ENCODE peak calls at places on chromosomes 5 and 9, in nine cellular contexts. One of them, this sample, is unnamed.

GRCh38 chr9:13915591-13916301 is 398.2 kb downstream of the NFIB start:
- DNase-seq in A549: no peak
- DNase-seq in endothelial cell: no peak
- DNase-seq in tibial artery: no peak
- DNase-seq in psoas muscle: no peak
- DNase-seq in B cell: no peak
- DNase-seq in BE2C: no peak
- DNase-seq in PC-3: peak
- DNase-seq in mesothelial cell of epicardium: no peak
- DNase-seq in this sample: no peak

GRCh38 chr9:72773570-72773969 is 179.3 kb downstream of the ALDH1A1 start:
- DNase-seq in BE2C: no peak
- DNase-seq in B cell: no peak
- DNase-seq in psoas muscle: no peak
- DNase-seq in endothelial cell: no peak
- DNase-seq in PC-3: no peak
- DNase-seq in A549: no peak
- DNase-seq in tibial artery: no peak
- DNase-seq in mesothelial cell of epicardium: no peak
- DNase-seq in this sample: no peak

GRCh38 chr5:72065751-72066255 is 41.5 kb upstream of the MAP1B start:
- DNase-seq in tibial artery: no peak
- DNase-seq in A549: peak
- DNase-seq in psoas muscle: no peak
- DNase-seq in mesothelial cell of epicardium: no peak
- DNase-seq in BE2C: peak
- DNase-seq in endothelial cell: peak
- DNase-seq in PC-3: no peak
- DNase-seq in B cell: no peak
- DNase-seq in this sample: no peak

GRCh38 chr5:177023247-177023703 is 779 bp downstream of the ZNF346 start:
- DNase-seq in mesothelial cell of epicardium: no peak
- DNase-seq in endothelial cell: no peak
- DNase-seq in psoas muscle: no peak
- DNase-seq in BE2C: no peak
- DNase-seq in tibial artery: no peak
- DNase-seq in A549: peak
- DNase-seq in PC-3: peak
- DNase-seq in B cell: no peak
- DNase-seq in this sample: peak

GRCh38 chr9:89941875-89942274 is 337.1 kb downstream of the GADD45G start:
- DNase-seq in B cell: no peak
- DNase-seq in psoas muscle: no peak
- DNase-seq in A549: no peak
- DNase-seq in tibial artery: no peak
- DNase-seq in mesothelial cell of epicardium: no peak
- DNase-seq in PC-3: peak
- DNase-seq in BE2C: no peak
- DNase-seq in endothelial cell: no peak
- DNase-seq in this sample: no peak

GRCh38 chr9:18906656-18907395 is 126.2 kb downstream of the SAXO1 start:
- DNase-seq in psoas muscle: no peak
- DNase-seq in tibial artery: no peak
- DNase-seq in B cell: no peak
- DNase-seq in A549: no peak
- DNase-seq in BE2C: peak
- DNase-seq in endothelial cell: no peak
- DNase-seq in PC-3: peak
- DNase-seq in mesothelial cell of epicardium: no peak
- DNase-seq in this sample: no peak

GRCh38 chr5:143440448-143441102 is 37.1 kb upstream of the NR3C1 start:
- DNase-seq in psoas muscle: no peak
- DNase-seq in B cell: no peak
- DNase-seq in PC-3: no peak
- DNase-seq in A549: no peak
- DNase-seq in BE2C: peak
- DNase-seq in endothelial cell: no peak
- DNase-seq in mesothelial cell of epicardium: no peak
- DNase-seq in tibial artery: no peak
- DNase-seq in this sample: no peak

GRCh38 chr5:7321724-7322123 is 74.2 kb upstream of the ADCY2 start:
- DNase-seq in mesothelial cell of epicardium: no peak
- DNase-seq in PC-3: no peak
- DNase-seq in B cell: no peak
- DNase-seq in A549: no peak
- DNase-seq in BE2C: no peak
- DNase-seq in tibial artery: no peak
- DNase-seq in endothelial cell: no peak
- DNase-seq in psoas muscle: no peak
- DNase-seq in this sample: no peak

GRCh38 chr5:96048763-96049162 is 87.1 kb upstream of the ELL2 start:
- DNase-seq in BE2C: no peak
- DNase-seq in mesothelial cell of epicardium: no peak
- DNase-seq in B cell: no peak
- DNase-seq in tibial artery: no peak
- DNase-seq in psoas muscle: no peak
- DNase-seq in PC-3: no peak
- DNase-seq in endothelial cell: no peak
- DNase-seq in A549: no peak
- DNase-seq in this sample: no peak

GRCh38 chr5:126920291-126920690 is 110.1 kb downstream of the MARCHF3 start:
- DNase-seq in A549: no peak
- DNase-seq in mesothelial cell of epicardium: no peak
- DNase-seq in PC-3: no peak
- DNase-seq in BE2C: no peak
- DNase-seq in psoas muscle: no peak
- DNase-seq in tibial artery: no peak
- DNase-seq in endothelial cell: no peak
- DNase-seq in B cell: no peak
- DNase-seq in this sample: no peak

GRCh38 chr9:132175431-132175830 is 13.6 kb downstream of the NTNG2 start:
- DNase-seq in B cell: no peak
- DNase-seq in A549: no peak
- DNase-seq in mesothelial cell of epicardium: no peak
- DNase-seq in tibial artery: no peak
- DNase-seq in BE2C: no peak
- DNase-seq in endothelial cell: no peak
- DNase-seq in PC-3: no peak
- DNase-seq in psoas muscle: no peak
- DNase-seq in this sample: no peak

GRCh38 chr5:159033351-159033657 is 66.4 kb downstream of the EBF1 start:
- DNase-seq in psoas muscle: no peak
- DNase-seq in endothelial cell: no peak
- DNase-seq in PC-3: no peak
- DNase-seq in tibial artery: no peak
- DNase-seq in A549: no peak
- DNase-seq in BE2C: no peak
- DNase-seq in mesothelial cell of epicardium: no peak
- DNase-seq in B cell: no peak
- DNase-seq in this sample: no peak

GRCh38 chr9:38287420-38287985 is 105.0 kb upstream of the ALDH1B1 start:
- DNase-seq in mesothelial cell of epicardium: no peak
- DNase-seq in PC-3: peak
- DNase-seq in B cell: no peak
- DNase-seq in BE2C: no peak
- DNase-seq in A549: no peak
- DNase-seq in psoas muscle: no peak
- DNase-seq in endothelial cell: no peak
- DNase-seq in tibial artery: no peak
- DNase-seq in this sample: no peak

GRCh38 chr9:93967020-93967803 is 12.1 kb upstream of the BARX1 start:
- DNase-seq in mesothelial cell of epicardium: no peak
- DNase-seq in A549: no peak
- DNase-seq in tibial artery: no peak
- DNase-seq in B cell: no peak
- DNase-seq in PC-3: no peak
- DNase-seq in BE2C: no peak
- DNase-seq in psoas muscle: no peak
- DNase-seq in endothelial cell: no peak
- DNase-seq in this sample: peak

GRCh38 chr5:174300941-174301761 is 255.6 kb downstream of the NSG2 start:
- DNase-seq in endothelial cell: no peak
- DNase-seq in B cell: no peak
- DNase-seq in psoas muscle: no peak
- DNase-seq in A549: no peak
- DNase-seq in BE2C: peak
- DNase-seq in tibial artery: no peak
- DNase-seq in PC-3: no peak
- DNase-seq in mesothelial cell of epicardium: no peak
- DNase-seq in this sample: no peak

GRCh38 chr5:142364251-142365145 is 39.7 kb upstream of the SPRY4 start:
- DNase-seq in BE2C: peak
- DNase-seq in mesothelial cell of epicardium: no peak
- DNase-seq in tibial artery: peak
- DNase-seq in A549: peak
- DNase-seq in PC-3: no peak
- DNase-seq in B cell: no peak
- DNase-seq in endothelial cell: no peak
- DNase-seq in psoas muscle: peak
- DNase-seq in this sample: no peak

GRCh38 chr9:127244609-127245601 is 19.7 kb upstream of the GARNL3 start:
- DNase-seq in psoas muscle: peak
- DNase-seq in PC-3: peak
- DNase-seq in BE2C: peak
- DNase-seq in mesothelial cell of epicardium: peak
- DNase-seq in endothelial cell: peak
- DNase-seq in B cell: peak
- DNase-seq in A549: peak
- DNase-seq in tibial artery: peak
- DNase-seq in this sample: peak

GRCh38 chr5:133552925-133553525 is 59.3 kb downstream of the FSTL4 start:
- DNase-seq in psoas muscle: peak
- DNase-seq in A549: peak
- DNase-seq in B cell: peak
- DNase-seq in PC-3: peak
- DNase-seq in BE2C: peak
- DNase-seq in endothelial cell: peak
- DNase-seq in mesothelial cell of epicardium: no peak
- DNase-seq in tibial artery: no peak
- DNase-seq in this sample: peak

GRCh38 chr5:174843263-174844250 is 119.2 kb downstream of the MSX2 start:
- DNase-seq in A549: no peak
- DNase-seq in B cell: no peak
- DNase-seq in PC-3: no peak
- DNase-seq in BE2C: no peak
- DNase-seq in tibial artery: no peak
- DNase-seq in psoas muscle: no peak
- DNase-seq in mesothelial cell of epicardium: no peak
- DNase-seq in endothelial cell: no peak
- DNase-seq in this sample: no peak

GRCh38 chr5:33166522-33166921 is 274.2 kb upstream of the TARS1 start:
- DNase-seq in A549: no peak
- DNase-seq in psoas muscle: no peak
- DNase-seq in B cell: no peak
- DNase-seq in tibial artery: no peak
- DNase-seq in BE2C: no peak
- DNase-seq in PC-3: no peak
- DNase-seq in mesothelial cell of epicardium: no peak
- DNase-seq in endothelial cell: no peak
- DNase-seq in this sample: no peak
- TF ChIP-seq CTCF in A549: no peak
- TF ChIP-seq CTCF in psoas muscle: no peak
- TF ChIP-seq CTCF in B cell: no peak
- TF ChIP-seq CTCF in tibial artery: no peak
- TF ChIP-seq CTCF in BE2C: no peak
- TF ChIP-seq CTCF in PC-3: no peak
- TF ChIP-seq CTCF in mesothelial cell of epicardium: no peak
- TF ChIP-seq CTCF in endothelial cell: no peak
- TF ChIP-seq CTCF in this sample: no peak

GRCh38 chr9:36969216-36969771 is 64.8 kb downstream of the PAX5 start:
- DNase-seq in tibial artery: no peak
- DNase-seq in psoas muscle: no peak
- DNase-seq in PC-3: no peak
- DNase-seq in BE2C: no peak
- DNase-seq in mesothelial cell of epicardium: no peak
- DNase-seq in B cell: peak
- DNase-seq in A549: no peak
- DNase-seq in endothelial cell: no peak
- DNase-seq in this sample: no peak
- TF ChIP-seq CTCF in tibial artery: no peak
- TF ChIP-seq CTCF in psoas muscle: no peak
- TF ChIP-seq CTCF in PC-3: no peak
- TF ChIP-seq CTCF in BE2C: no peak
- TF ChIP-seq CTCF in mesothelial cell of epicardium: no peak
- TF ChIP-seq CTCF in B cell: no peak
- TF ChIP-seq CTCF in A549: no peak
- TF ChIP-seq CTCF in endothelial cell: no peak
- TF ChIP-seq CTCF in this sample: no peak

DNA sequence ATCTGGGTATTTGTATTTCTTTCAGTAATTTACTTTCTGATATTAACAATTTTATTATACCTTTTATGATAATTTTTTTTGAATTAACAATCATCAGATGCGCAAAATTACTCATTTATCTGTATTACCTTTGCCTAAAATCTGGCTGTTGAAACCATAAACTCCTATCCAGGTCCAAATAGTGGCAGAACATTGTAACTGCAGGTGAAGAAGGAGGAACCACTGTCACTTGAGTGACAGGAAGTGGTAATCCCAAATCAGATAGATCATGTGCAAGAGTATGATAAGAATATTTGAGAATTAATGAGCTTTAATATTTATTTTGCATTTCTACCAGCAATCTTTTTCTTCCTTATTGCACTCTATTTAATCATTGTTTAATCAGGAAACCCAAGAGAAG is 139.3 kb upstream of the TLE4 start:
- DNase-seq in psoas muscle: no peak
- DNase-seq in B cell: no peak
- DNase-seq in tibial artery: no peak
- DNase-seq in endothelial cell: no peak
- DNase-seq in A549: peak
- DNase-seq in mesothelial cell of epicardium: no peak
- DNase-seq in BE2C: no peak
- DNase-seq in PC-3: peak
- DNase-seq in this sample: no peak
- TF ChIP-seq CTCF in psoas muscle: no peak
- TF ChIP-seq CTCF in B cell: no peak
- TF ChIP-seq CTCF in tibial artery: no peak
- TF ChIP-seq CTCF in endothelial cell: peak
- TF ChIP-seq CTCF in A549: no peak
- TF ChIP-seq CTCF in mesothelial cell of epicardium: no peak
- TF ChIP-seq CTCF in BE2C: peak
- TF ChIP-seq CTCF in PC-3: no peak
- TF ChIP-seq CTCF in this sample: no peak

DNA sequence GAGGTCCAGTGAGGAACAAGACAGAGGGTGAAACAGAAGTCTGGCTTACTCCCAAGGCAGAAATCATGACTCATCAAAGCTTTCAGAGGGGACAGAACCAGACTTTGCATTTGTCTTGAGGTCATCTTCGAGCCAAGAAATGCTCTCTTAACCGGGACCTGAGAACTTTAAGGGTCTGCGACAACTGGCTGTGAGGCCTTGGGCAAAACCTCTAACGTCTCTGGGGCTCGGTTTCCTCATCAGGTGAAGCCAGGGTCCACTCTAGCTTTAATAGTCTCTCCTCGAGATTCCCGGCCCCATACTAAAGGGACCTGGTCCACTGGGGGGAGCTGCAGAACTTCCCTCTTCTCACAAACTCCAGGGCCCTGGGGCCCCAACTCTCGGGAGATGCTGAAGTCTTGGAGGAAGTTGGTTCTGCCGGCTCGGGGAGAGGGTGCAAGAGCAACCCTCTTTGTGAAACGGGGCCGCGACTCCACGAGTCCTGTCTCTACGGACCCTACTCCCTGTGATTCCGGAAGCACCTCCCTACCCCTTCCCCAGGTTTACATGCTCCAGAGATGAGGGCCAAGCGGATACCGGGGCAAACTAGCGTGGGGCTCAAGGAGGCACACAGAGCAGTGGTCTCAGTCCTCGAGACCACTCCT is 2.6 kb downstream of the GLIS3 start:
- DNase-seq in tibial artery: peak
- DNase-seq in mesothelial cell of epicardium: no peak
- DNase-seq in PC-3: peak
- DNase-seq in B cell: no peak
- DNase-seq in psoas muscle: peak
- DNase-seq in endothelial cell: peak
- DNase-seq in A549: peak
- DNase-seq in BE2C: no peak
- DNase-seq in this sample: peak
- TF ChIP-seq CTCF in tibial artery: peak
- TF ChIP-seq CTCF in mesothelial cell of epicardium: no peak
- TF ChIP-seq CTCF in PC-3: peak
- TF ChIP-seq CTCF in B cell: no peak
- TF ChIP-seq CTCF in psoas muscle: peak
- TF ChIP-seq CTCF in endothelial cell: no peak
- TF ChIP-seq CTCF in A549: peak
- TF ChIP-seq CTCF in BE2C: no peak
- TF ChIP-seq CTCF in this sample: peak

This sample was measured in GM13976.